ENCODE peak calls at places on chromosome 11, in six cellular contexts. V, H, R, G, W and P are unnamed samples.

GRCh38 chr11:47797633-47798032 is 30.5 kb upstream of the FNBP4 start:
- DNase-seq in G (no peak), H (no peak), W (no peak), V (no peak), R (no peak), P (no peak)

GRCh38 chr11:3955299-3955665 is 99.8 kb downstream of the STIM1 start:
- DNase-seq in V (no peak), H (no peak), G (no peak), W (no peak), R (no peak), P (no peak)

GRCh38 chr11:17019231-17019630 is 5.0 kb upstream of the PLEKHA7 start:
- DNase-seq in H (no peak), R (no peak), W (no peak), G (no peak), V (no peak), P (no peak)

GRCh38 chr11:114088836-114089235 is 29.3 kb downstream of the ZBTB16 start:
- DNase-seq in G (no peak), W (no peak), R (no peak), V (no peak), H (no peak), P (no peak)

GRCh38 chr11:128928400-128928799 is 14.3 kb downstream of the TP53AIP1 start:
- DNase-seq in W (peak; percentile 66), G (no peak), H (no peak), V (no peak), R (no peak), P (no peak)

GRCh38 chr11:6666302-6667183 is 10.9 kb upstream of the DCHS1 start:
- DNase-seq in R (no peak), H (no peak), V (no peak), G (no peak), W (no peak), P (no peak)

GRCh38 chr11:65425105-65425970 is 2.7 kb downstream of the NEAT1 start:
- DNase-seq in W (peak; percentile 91), V (peak; percentile 93), H (peak; percentile 12), G (peak; percentile 72), R (peak; percentile 48), P (peak; percentile 82)

GRCh38 chr11:64619811-64620285 is 28.8 kb downstream of the SLC22A12 start:
- DNase-seq in W (peak; percentile 61), H (no peak), V (no peak), R (peak; percentile 36), G (peak; percentile 73), P (peak; percentile 86)

GRCh38 chr11:121194731-121195596 is 93.9 kb downstream of the TECTA start:
- DNase-seq in R (peak; percentile 57), V (peak; percentile 63), W (peak; percentile 79), G (peak; percentile 59), H (no peak), P (peak; percentile 87)

GRCh38 chr11:130827697-130828377 is 88.4 kb downstream of the SNX19 start:
- DNase-seq in H (peak; percentile 65), G (peak; percentile 68), W (peak; percentile 56), V (no peak), R (peak; percentile 64), P (peak; percentile 80)

GRCh38 chr11:123060265-123061000 is 1.5 kb downstream of the HSPA8 start:
- DNase-seq in W (peak; percentile 62), R (no peak), V (no peak), G (no peak), H (no peak), P (no peak)

GRCh38 chr11:31325162-31325561 is 44.4 kb downstream of the DCDC1 start:
- DNase-seq in H (no peak), V (no peak), G (peak; percentile 5), R (no peak), W (no peak), P (peak; percentile 71)

GRCh38 chr11:61680622-61681191 is 516 bp downstream of the DAGLA start:
- DNase-seq in W (no peak), H (no peak), G (no peak), R (no peak), V (no peak), P (no peak)
- H3K4me3 ChIP-seq in W (peak overlapping the region; percentile 83), H (peak overlapping the region; percentile 71), G (peak overlapping the region; percentile 26), R (peak overlapping the region; percentile 57), V (no peak overlapping the region), P (peak overlapping the region; percentile 28)

DNA sequence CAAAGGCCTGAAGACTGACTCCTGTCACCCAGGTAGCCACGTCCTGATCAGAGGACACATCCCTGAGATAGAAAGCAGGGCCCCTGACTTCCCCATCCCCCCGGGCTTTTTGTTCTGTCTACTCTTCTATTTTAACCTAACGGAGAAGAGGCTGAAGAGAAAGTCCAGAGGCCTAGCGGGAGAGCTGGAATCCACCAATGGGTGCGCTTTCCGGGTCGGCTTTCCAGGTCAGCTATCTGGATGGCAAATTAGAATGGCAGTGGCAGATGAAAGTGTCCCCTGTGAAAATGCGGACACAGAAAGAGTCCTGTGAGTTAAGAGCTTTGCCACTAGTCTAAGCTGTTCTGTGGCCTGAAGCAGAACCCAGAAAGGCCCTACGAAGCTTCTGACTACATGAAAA is 13.1 kb upstream of the SERPING1 start:
- DNase-seq in G (no peak), R (no peak), V (no peak), H (no peak), W (no peak), P (no peak)
- H3K4me3 ChIP-seq in G (no peak overlapping the region), R (no peak overlapping the region), V (no peak overlapping the region), H (no peak overlapping the region), W (no peak overlapping the region), P (no peak overlapping the region)

DNA sequence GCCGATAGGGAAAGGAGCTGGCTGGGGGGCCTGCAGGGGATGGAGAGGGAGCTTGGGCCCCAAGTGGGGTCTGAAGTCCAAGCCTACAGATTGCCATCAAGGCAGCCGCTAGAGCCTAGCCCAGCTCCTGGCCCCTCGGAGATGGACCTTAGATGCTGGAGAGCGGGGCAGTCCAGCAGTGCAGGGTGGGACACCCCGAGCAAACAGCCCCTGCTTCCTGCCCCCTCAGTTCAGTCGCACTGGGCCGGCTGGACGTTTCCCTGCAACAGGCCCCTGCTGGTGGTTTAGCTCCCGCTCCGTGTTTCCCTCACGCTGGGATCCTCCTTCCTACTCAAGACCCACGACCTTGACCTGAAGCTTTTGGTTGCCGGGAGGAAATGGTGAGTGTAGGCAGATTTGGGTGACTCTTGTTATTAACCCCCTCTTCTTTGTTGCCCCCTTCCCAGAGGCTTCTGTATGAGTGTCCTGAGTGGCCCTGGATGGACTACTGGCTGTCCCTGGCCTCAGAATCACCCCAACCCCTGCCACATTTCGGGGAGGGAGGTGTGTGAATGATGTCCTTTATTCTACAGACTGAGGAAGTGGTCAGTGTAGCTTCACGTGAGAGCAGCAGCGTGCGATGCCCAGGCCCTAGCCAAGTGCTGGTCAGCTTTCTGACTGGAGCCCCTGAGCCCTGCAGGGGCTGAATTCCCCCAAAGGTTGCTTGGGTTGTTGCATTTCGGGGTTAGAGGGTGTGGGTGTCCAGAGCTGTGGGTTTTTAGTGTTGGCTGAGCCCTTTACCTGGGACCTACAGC is 2.7 kb downstream of the ST3GAL4 start:
- DNase-seq in G (no peak), H (peak; percentile 16), R (no peak), V (no peak), W (no peak), P (no peak)
- H3K4me3 ChIP-seq in G (no peak overlapping the region), H (peak overlapping the region; percentile 75), R (peak overlapping the region; percentile 71), V (no peak overlapping the region), W (no peak overlapping the region), P (no peak overlapping the region)

GRCh38 chr11:120169981-120170698 is 32.2 kb upstream of the TRIM29 start:
- DNase-seq in W (no peak), R (no peak), V (no peak), G (no peak), H (no peak), P (no peak)
- H3K4me3 ChIP-seq in W (no peak overlapping the region), R (no peak overlapping the region), V (no peak overlapping the region), G (no peak overlapping the region), H (peak overlapping the region; percentile 66), P (no peak overlapping the region)

GRCh38 chr11:10452211-10452767 is 2.8 kb upstream of the AMPD3 start:
- DNase-seq in R (no peak), G (no peak), V (no peak), H (no peak), W (no peak), P (no peak)

GRCh38 chr11:10451399-10452116 is 3.5 kb upstream of the AMPD3 start:
- DNase-seq in V (no peak), W (no peak), R (no peak), G (no peak), H (no peak), P (no peak)

GRCh38 chr11:10454506-10454901 is 560 bp upstream of the AMPD3 start:
- DNase-seq in V (no peak), R (no peak), W (no peak), G (no peak), H (no peak), P (no peak)

GRCh38 chr11:10453261-10453660 is 1.8 kb upstream of the AMPD3 start:
- DNase-seq in R (no peak), W (no peak), V (no peak), H (no peak), G (no peak), P (no peak)

DNA sequence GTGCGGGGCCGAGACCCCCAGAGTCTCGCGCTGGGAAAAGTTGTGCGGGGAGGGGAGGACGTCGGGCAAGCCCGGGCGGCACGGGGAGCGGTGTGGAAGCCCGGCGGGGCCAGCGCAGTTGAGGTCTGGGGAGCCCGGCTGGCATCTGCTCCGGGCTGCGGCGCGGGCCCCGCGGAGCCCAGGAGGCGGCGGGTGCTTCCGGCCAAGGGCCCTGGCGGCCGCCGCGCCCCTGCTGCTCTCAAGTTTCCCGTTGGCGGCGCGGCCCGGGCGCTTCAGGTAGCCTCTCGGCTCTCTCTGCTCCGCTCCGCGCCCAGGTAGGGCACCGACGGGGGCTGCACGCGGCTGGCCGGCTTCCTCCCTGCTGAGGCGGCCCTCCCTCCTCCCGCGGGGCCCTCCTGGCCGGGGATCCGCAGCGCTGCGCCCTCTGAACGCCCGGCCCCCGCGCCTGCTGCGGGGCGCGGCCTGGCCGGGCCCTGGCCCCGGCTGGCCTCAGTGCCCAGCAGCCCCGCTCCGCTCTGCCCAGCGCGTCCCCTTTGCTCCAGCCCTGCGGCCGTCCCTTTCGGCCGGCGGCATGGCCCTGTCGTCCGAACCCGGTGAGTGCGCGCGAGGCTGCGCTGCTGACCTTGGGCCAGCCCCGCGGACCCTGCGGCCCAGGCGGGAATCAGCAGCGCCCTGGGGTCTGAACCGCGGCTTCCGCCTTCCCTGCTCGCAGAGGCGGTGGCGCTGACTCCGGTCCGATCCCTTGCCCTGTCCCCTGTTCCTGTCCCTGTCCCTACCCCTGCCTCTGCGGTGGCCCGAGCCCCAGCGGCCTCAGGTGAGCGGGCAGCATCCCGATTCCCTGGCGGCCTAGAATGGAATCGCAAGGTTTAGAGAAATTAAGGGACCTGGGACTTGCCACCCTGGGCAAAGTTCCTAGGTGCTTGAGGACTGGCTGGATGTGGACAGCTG is 4.3 kb upstream of the AMPD3 start:
- DNase-seq in H (peak; percentile 33), R (peak; percentile 20), W (peak; percentile 87), G (peak; percentile 77), V (peak; percentile 59), P (peak; percentile 50)
- H3K4me3 ChIP-seq in H (peak overlapping the region; percentile 69), R (peak overlapping the region; percentile 49), W (peak overlapping the region; percentile 70), G (peak overlapping the region; percentile 25), V (peak overlapping the region; percentile 63), P (peak overlapping the region; percentile 31)

DNA sequence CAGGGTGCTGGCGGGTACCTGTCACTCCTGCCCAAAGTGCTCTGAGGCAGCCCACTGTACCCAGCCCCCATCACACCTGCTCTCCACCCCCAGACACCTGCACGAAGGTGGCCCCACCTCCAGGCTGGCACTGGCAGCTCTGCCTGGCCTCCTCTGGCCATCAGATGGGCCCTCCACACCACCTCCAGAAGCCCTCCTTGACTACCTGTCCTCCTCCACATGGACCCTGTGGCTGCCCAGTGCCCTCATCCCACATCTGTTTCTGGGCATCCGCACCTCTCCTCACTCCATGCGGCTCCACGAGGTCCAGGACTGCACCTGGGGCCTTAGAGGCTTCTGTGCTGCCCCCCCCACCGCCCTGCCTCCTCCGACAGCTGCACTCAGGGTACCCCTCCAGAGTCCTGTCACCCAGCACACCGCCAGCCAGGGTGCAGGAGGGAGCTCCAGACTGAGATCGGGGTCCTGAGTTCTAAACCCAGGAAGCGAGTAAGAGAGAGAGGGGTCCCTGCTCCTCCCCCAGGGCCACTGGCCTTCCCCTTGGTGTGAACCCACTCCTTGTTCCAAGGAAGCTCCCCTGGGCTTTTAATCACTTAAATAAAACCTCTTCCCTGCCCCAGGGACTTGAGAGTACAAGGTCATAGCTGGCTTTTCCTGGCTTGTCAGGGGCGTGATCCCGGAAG is 1.7 kb downstream of the CTSD start:
- DNase-seq in H (no peak), W (no peak), R (peak; percentile 62), G (no peak), V (no peak), P (no peak)
- H3K4me3 ChIP-seq in H (peak overlapping the region; percentile 99), W (peak overlapping the region; percentile 83), R (peak overlapping the region; percentile 100), G (no peak overlapping the region), V (peak overlapping the region; percentile 70), P (no peak overlapping the region)